ENCODE peak calls at places on chromosomes 6 and 20, in five cellular contexts. O, Y, D, S and B are unnamed samples.

GRCh38 chr20:18943542-18943941 is 130.0 kb downstream of the SCP2D1 start:
- DNase-seq in Y (no peak), O (peak), D (no peak), S (no peak), B (no peak)

GRCh38 chr20:63736893-63737689 is 627 bp downstream of the LIME1 start:
- DNase-seq in D (no peak), S (no peak), O (no peak), Y (no peak), B (no peak)

GRCh38 chr6:1312444-1313363 is 806 bp downstream of the FOXQ1 start:
- DNase-seq in Y (peak), S (no peak), D (peak), O (no peak), B (no peak)

GRCh38 chr20:36538026-36538764 is 3.1 kb upstream of the MYL9 start:
- DNase-seq in S (no peak), Y (no peak), D (peak), O (peak), B (no peak)

GRCh38 chr6:123380257-123380656 is 256.5 kb downstream of the TRDN start:
- DNase-seq in S (no peak), D (no peak), Y (peak), O (no peak), B (no peak)

GRCh38 chr20:24565952-24566351 is 96.5 kb downstream of the SYNDIG1 start:
- DNase-seq in S (no peak), D (no peak), Y (no peak), O (no peak), B (no peak)

GRCh38 chr20:43691928-43692524 is 25.1 kb downstream of the MYBL2 start:
- DNase-seq in S (no peak), O (no peak), Y (peak), D (peak), B (no peak)

GRCh38 chr6:144811140-144811539 is 526.0 kb downstream of the UTRN start:
- DNase-seq in S (no peak), Y (no peak), O (no peak), D (no peak), B (no peak)

GRCh38 chr20:3716195-3716834 is 3.9 kb upstream of the SIGLEC1 start:
- DNase-seq in S (peak), Y (peak), O (no peak), D (peak), B (no peak)

GRCh38 chr20:36676701-36677421 is 30.9 kb upstream of the SLA2 start:
- DNase-seq in D (no peak), O (no peak), S (no peak), Y (no peak), B (no peak)

GRCh38 chr20:36754656-36755222 is 8.8 kb upstream of the NDRG3 start:
- DNase-seq in D (peak), S (peak), Y (peak), O (no peak), B (no peak)

GRCh38 chr6:2805031-2805430 is 36.6 kb downstream of the SERPINB1 start:
- DNase-seq in D (no peak), O (no peak), S (no peak), Y (no peak), B (no peak)

GRCh38 chr20:36591854-36592641 is 13.5 kb upstream of the RAB5IF start:
- DNase-seq in O (no peak), S (no peak), Y (peak), D (peak), B (no peak)